ENCODE peak calls at places on chromosome 17, in six cellular contexts. One of them, this sample, is unnamed.
A peak's percentile ranks its signal among the peaks of the same experiment; 100 is the strongest.

GRCh38 chr17:18267927-18268711 is 7.7 kb downstream of the MIEF2 start:
- DNase-seq in AG09319: no peak
- DNase-seq in RPMI8226: no peak
- DNase-seq in tibial nerve: no peak
- DNase-seq in HCT116: no peak
- DNase-seq in heart left ventricle: no peak
- DNase-seq in this sample: no peak

GRCh38 chr17:40499551-40500189 is 1.8 kb downstream of the TNS4 start:
- DNase-seq in RPMI8226: no peak
- DNase-seq in AG09319: no peak
- DNase-seq in tibial nerve: peak; percentile 76
- DNase-seq in HCT116: no peak
- DNase-seq in heart left ventricle: peak; percentile 90
- DNase-seq in this sample: peak; percentile 65

GRCh38 chr17:72460711-72461110 is 339.9 kb downstream of the SOX9 start:
- DNase-seq in tibial nerve: no peak
- DNase-seq in heart left ventricle: no peak
- DNase-seq in RPMI8226: no peak
- DNase-seq in HCT116: no peak
- DNase-seq in AG09319: no peak
- DNase-seq in this sample: no peak

GRCh38 chr17:34401165-34401564 is 38.1 kb upstream of the CCL1 start:
- DNase-seq in heart left ventricle: no peak
- DNase-seq in RPMI8226: no peak
- DNase-seq in AG09319: no peak
- DNase-seq in tibial nerve: no peak
- DNase-seq in HCT116: no peak
- DNase-seq in this sample: no peak

GRCh38 chr17:42682400-42683384 is at the start of gene CNTNAP1:
- DNase-seq in heart left ventricle: peak; percentile 77
- DNase-seq in tibial nerve: no peak
- DNase-seq in RPMI8226: no peak
- DNase-seq in AG09319: no peak
- DNase-seq in HCT116: no peak
- DNase-seq in this sample: no peak

GRCh38 chr17:16585796-16586195 is 16.8 kb upstream of the ZNF287 start:
- DNase-seq in RPMI8226: no peak
- DNase-seq in heart left ventricle: no peak
- DNase-seq in tibial nerve: no peak
- DNase-seq in HCT116: no peak
- DNase-seq in AG09319: no peak
- DNase-seq in this sample: no peak

GRCh38 chr17:13740692-13741091 is 139.0 kb upstream of the HS3ST3A1 start:
- DNase-seq in HCT116: no peak
- DNase-seq in heart left ventricle: no peak
- DNase-seq in RPMI8226: no peak
- DNase-seq in tibial nerve: no peak
- DNase-seq in AG09319: no peak
- DNase-seq in this sample: no peak

GRCh38 chr17:64077409-64077808 is 52.5 kb downstream of the ERN1 start:
- DNase-seq in heart left ventricle: no peak
- DNase-seq in RPMI8226: no peak
- DNase-seq in tibial nerve: no peak
- DNase-seq in AG09319: no peak
- DNase-seq in HCT116: no peak
- DNase-seq in this sample: peak; percentile 45

GRCh38 chr17:15456972-15457722 is 10.3 kb downstream of the CDRT4 start:
- DNase-seq in AG09319: peak; percentile 90
- DNase-seq in tibial nerve: peak; percentile 83
- DNase-seq in RPMI8226: peak; percentile 12
- DNase-seq in HCT116: no peak
- DNase-seq in heart left ventricle: peak; percentile 71
- DNase-seq in this sample: no peak

GRCh38 chr17:44187131-44187899 is 543 bp downstream of the TMUB2 start:
- DNase-seq in AG09319: no peak
- DNase-seq in HCT116: no peak
- DNase-seq in RPMI8226: peak; percentile 29
- DNase-seq in tibial nerve: no peak
- DNase-seq in heart left ventricle: peak; percentile 83
- DNase-seq in this sample: peak; percentile 59

GRCh38 chr17:79094261-79094660 is 19.6 kb downstream of the ENGASE start:
- DNase-seq in heart left ventricle: no peak
- DNase-seq in HCT116: no peak
- DNase-seq in AG09319: no peak
- DNase-seq in tibial nerve: no peak
- DNase-seq in RPMI8226: no peak
- DNase-seq in this sample: no peak

GRCh38 chr17:2346475-2346874 is 9.2 kb downstream of the SGSM2 start:
- DNase-seq in tibial nerve: no peak
- DNase-seq in heart left ventricle: no peak
- DNase-seq in AG09319: no peak
- DNase-seq in RPMI8226: no peak
- DNase-seq in HCT116: no peak
- DNase-seq in this sample: no peak

GRCh38 chr17:66661411-66661843 is 173.5 kb upstream of the CACNG5 start:
- DNase-seq in HCT116: peak; percentile 95
- DNase-seq in AG09319: no peak
- DNase-seq in tibial nerve: no peak
- DNase-seq in RPMI8226: peak; percentile 59
- DNase-seq in heart left ventricle: no peak
- DNase-seq in this sample: no peak

GRCh38 chr17:66711936-66712335 is 123.0 kb upstream of the CACNG5 start:
- DNase-seq in heart left ventricle: no peak
- DNase-seq in RPMI8226: peak; percentile 58
- DNase-seq in AG09319: no peak
- DNase-seq in tibial nerve: peak; percentile 71
- DNase-seq in HCT116: no peak
- DNase-seq in this sample: no peak

GRCh38 chr17:73419896-73420295 is 108.1 kb upstream of the CDC42EP4 start:
- DNase-seq in AG09319: no peak
- DNase-seq in heart left ventricle: no peak
- DNase-seq in RPMI8226: no peak
- DNase-seq in tibial nerve: no peak
- DNase-seq in HCT116: no peak
- DNase-seq in this sample: no peak

GRCh38 chr17:22507823-22508222 is 815.5 kb downstream of the KCNJ18 start:
- DNase-seq in heart left ventricle: no peak
- DNase-seq in AG09319: no peak
- DNase-seq in RPMI8226: peak; percentile 47
- DNase-seq in tibial nerve: no peak
- DNase-seq in HCT116: no peak
- DNase-seq in this sample: no peak

GRCh38 chr17:7021993-7022778 is 664 bp upstream of the BCL6B start:
- DNase-seq in HCT116: no peak
- DNase-seq in heart left ventricle: peak; percentile 92
- DNase-seq in RPMI8226: peak; percentile 76
- DNase-seq in AG09319: no peak
- DNase-seq in tibial nerve: peak; percentile 68
- DNase-seq in this sample: peak; percentile 64

GRCh38 chr17:38449364-38449763 is 21.1 kb downstream of the ARHGAP23 start:
- DNase-seq in HCT116: no peak
- DNase-seq in tibial nerve: no peak
- DNase-seq in heart left ventricle: no peak
- DNase-seq in RPMI8226: no peak
- DNase-seq in AG09319: no peak
- DNase-seq in this sample: no peak

GRCh38 chr17:30506423-30506822 is 29.2 kb downstream of the GOSR1 start:
- DNase-seq in tibial nerve: no peak
- DNase-seq in HCT116: no peak
- DNase-seq in RPMI8226: no peak
- DNase-seq in heart left ventricle: no peak
- DNase-seq in AG09319: no peak
- DNase-seq in this sample: no peak

GRCh38 chr17:63293310-63293709 is 152.8 kb downstream of the CYB561 start:
- DNase-seq in HCT116: no peak
- DNase-seq in tibial nerve: no peak
- DNase-seq in AG09319: no peak
- DNase-seq in heart left ventricle: no peak
- DNase-seq in RPMI8226: no peak
- DNase-seq in this sample: no peak

GRCh38 chr17:81483085-81483861 is 29.3 kb downstream of the ACTG1 start:
- DNase-seq in RPMI8226: no peak
- DNase-seq in AG09319: no peak
- DNase-seq in HCT116: no peak
- DNase-seq in tibial nerve: no peak
- DNase-seq in heart left ventricle: peak; percentile 77
- DNase-seq in this sample: no peak

GRCh38 chr17:6710317-6710716 is 2.9 kb downstream of the SLC13A5 start:
- DNase-seq in tibial nerve: no peak
- DNase-seq in HCT116: no peak
- DNase-seq in AG09319: no peak
- DNase-seq in RPMI8226: peak; percentile 30
- DNase-seq in heart left ventricle: no peak
- DNase-seq in this sample: no peak

GRCh38 chr17:36899250-36900129 is 37.8 kb upstream of the LHX1 start:
- DNase-seq in RPMI8226: no peak
- DNase-seq in AG09319: no peak
- DNase-seq in tibial nerve: no peak
- DNase-seq in heart left ventricle: no peak
- DNase-seq in HCT116: no peak
- DNase-seq in this sample: no peak

GRCh38 chr17:39062846-39063680 is 88.4 kb downstream of the PLXDC1 start:
- DNase-seq in AG09319: no peak
- DNase-seq in HCT116: no peak
- DNase-seq in heart left ventricle: no peak
- DNase-seq in RPMI8226: no peak
- DNase-seq in tibial nerve: no peak
- DNase-seq in this sample: no peak

GRCh38 chr17:76820523-76820922 is 47.7 kb upstream of the MGAT5B start:
- DNase-seq in heart left ventricle: no peak
- DNase-seq in AG09319: no peak
- DNase-seq in tibial nerve: no peak
- DNase-seq in RPMI8226: peak; percentile 80
- DNase-seq in HCT116: no peak
- DNase-seq in this sample: no peak

GRCh38 chr17:40817103-40817682 is 5.2 kb downstream of the KRT10 start:
- DNase-seq in RPMI8226: no peak
- DNase-seq in tibial nerve: no peak
- DNase-seq in HCT116: no peak
- DNase-seq in AG09319: no peak
- DNase-seq in heart left ventricle: no peak
- DNase-seq in this sample: no peak

This sample was measured in omental fat pad.